ENCODE peak calls at places on chromosomes 16 and 17, in six cellular contexts. One of them, this sample, is unnamed.

GRCh38 chr16:27005386-27005785 is 61.3 kb upstream of the C16orf82 start:
- DNase-seq in mesendoderm: no peak
- DNase-seq in H1: no peak
- DNase-seq in IMR-90: no peak
- DNase-seq in neuronal stem cell: no peak
- DNase-seq in mesenchymal stem cell: no peak
- DNase-seq in this sample: no peak

GRCh38 chr16:10385725-10386516 is at the start of gene ATF7IP2:
- DNase-seq in mesendoderm: peak; percentile 98
- DNase-seq in H1: peak; percentile 89
- DNase-seq in IMR-90: peak; percentile 77
- DNase-seq in neuronal stem cell: peak; percentile 71
- DNase-seq in mesenchymal stem cell: peak; percentile 92
- DNase-seq in this sample: peak; percentile 98

GRCh38 chr17:35467824-35468223 is 19.3 kb upstream of the SLFN13 start:
- DNase-seq in mesendoderm: no peak
- DNase-seq in H1: no peak
- DNase-seq in IMR-90: no peak
- DNase-seq in neuronal stem cell: no peak
- DNase-seq in mesenchymal stem cell: no peak
- DNase-seq in this sample: no peak

GRCh38 chr17:78049609-78050008 is 78.9 kb downstream of the TMC6 start:
- DNase-seq in mesendoderm: no peak
- DNase-seq in H1: no peak
- DNase-seq in IMR-90: no peak
- DNase-seq in neuronal stem cell: no peak
- DNase-seq in mesenchymal stem cell: no peak
- DNase-seq in this sample: no peak

GRCh38 chr16:65122974-65123845 is 1.3 kb upstream of the CDH11 start:
- DNase-seq in mesendoderm: peak; percentile 40
- DNase-seq in H1: no peak
- DNase-seq in IMR-90: peak; percentile 63
- DNase-seq in neuronal stem cell: peak; percentile 51
- DNase-seq in mesenchymal stem cell: peak; percentile 79
- DNase-seq in this sample: peak; percentile 35

GRCh38 chr16:4057439-4057877 is 58.8 kb downstream of the ADCY9 start:
- DNase-seq in mesendoderm: no peak
- DNase-seq in H1: no peak
- DNase-seq in IMR-90: no peak
- DNase-seq in neuronal stem cell: no peak
- DNase-seq in mesenchymal stem cell: no peak
- DNase-seq in this sample: no peak

GRCh38 chr16:30414159-30414558 is 6.8 kb downstream of the ZNF771 start:
- DNase-seq in mesendoderm: no peak
- DNase-seq in H1: no peak
- DNase-seq in IMR-90: no peak
- DNase-seq in neuronal stem cell: no peak
- DNase-seq in mesenchymal stem cell: no peak
- DNase-seq in this sample: no peak

GRCh38 chr17:76000016-76000754 is 470 bp upstream of the CDK3 start:
- DNase-seq in mesendoderm: peak; percentile 85
- DNase-seq in H1: peak; percentile 62
- DNase-seq in IMR-90: peak; percentile 16
- DNase-seq in neuronal stem cell: peak; percentile 49
- DNase-seq in mesenchymal stem cell: peak; percentile 34
- DNase-seq in this sample: peak; percentile 93

GRCh38 chr16:79253100-79253631 is 347.4 kb downstream of the MAF start:
- DNase-seq in mesendoderm: no peak
- DNase-seq in H1: no peak
- DNase-seq in IMR-90: no peak
- DNase-seq in neuronal stem cell: no peak
- DNase-seq in mesenchymal stem cell: no peak
- DNase-seq in this sample: no peak

GRCh38 chr16:77888786-77889185 is 100.4 kb downstream of the VAT1L start:
- DNase-seq in mesendoderm: no peak
- DNase-seq in H1: no peak
- DNase-seq in IMR-90: peak; percentile 45
- DNase-seq in neuronal stem cell: no peak
- DNase-seq in mesenchymal stem cell: no peak
- DNase-seq in this sample: no peak

GRCh38 chr16:78192734-78193133 is 93.3 kb downstream of the WWOX start:
- DNase-seq in mesendoderm: no peak
- DNase-seq in H1: no peak
- DNase-seq in IMR-90: no peak
- DNase-seq in neuronal stem cell: no peak
- DNase-seq in mesenchymal stem cell: no peak
- DNase-seq in this sample: no peak

GRCh38 chr17:41773190-41773588 is 13.3 kb downstream of the JUP start:
- DNase-seq in mesendoderm: peak; percentile 82
- DNase-seq in H1: no peak
- DNase-seq in IMR-90: peak; percentile 91
- DNase-seq in neuronal stem cell: no peak
- DNase-seq in mesenchymal stem cell: peak; percentile 95
- DNase-seq in this sample: peak; percentile 80

GRCh38 chr17:44496815-44497214 is 6.4 kb downstream of the GPATCH8 start:
- DNase-seq in mesendoderm: no peak
- DNase-seq in H1: no peak
- DNase-seq in IMR-90: no peak
- DNase-seq in neuronal stem cell: no peak
- DNase-seq in mesenchymal stem cell: no peak
- DNase-seq in this sample: no peak

GRCh38 chr17:6435968-6436367 is 1.0 kb upstream of the AIPL1 start:
- DNase-seq in mesendoderm: peak; percentile 79
- DNase-seq in H1: no peak
- DNase-seq in IMR-90: peak; percentile 61
- DNase-seq in neuronal stem cell: peak; percentile 64
- DNase-seq in mesenchymal stem cell: peak; percentile 67
- DNase-seq in this sample: peak; percentile 92

GRCh38 chr17:83079766-83080616 is 582 bp downstream of the METRNL start:
- DNase-seq in mesendoderm: no peak
- DNase-seq in H1: no peak
- DNase-seq in IMR-90: no peak
- DNase-seq in neuronal stem cell: no peak
- DNase-seq in mesenchymal stem cell: no peak
- DNase-seq in this sample: no peak

GRCh38 chr17:11823862-11824261 is 173.4 kb downstream of the ZNF18 start:
- DNase-seq in mesendoderm: no peak
- DNase-seq in H1: no peak
- DNase-seq in IMR-90: no peak
- DNase-seq in neuronal stem cell: no peak
- DNase-seq in mesenchymal stem cell: no peak
- DNase-seq in this sample: no peak

GRCh38 chr16:53034306-53034705 is 18.4 kb downstream of the CHD9NB start:
- DNase-seq in mesendoderm: no peak
- DNase-seq in H1: no peak
- DNase-seq in IMR-90: peak; percentile 52
- DNase-seq in neuronal stem cell: no peak
- DNase-seq in mesenchymal stem cell: no peak
- DNase-seq in this sample: no peak

GRCh38 chr17:40021471-40021961 is 6.3 kb downstream of the CSF3 start:
- DNase-seq in mesendoderm: no peak
- DNase-seq in H1: no peak
- DNase-seq in IMR-90: peak; percentile 61
- DNase-seq in neuronal stem cell: no peak
- DNase-seq in mesenchymal stem cell: peak; percentile 55
- DNase-seq in this sample: no peak

GRCh38 chr17:72705905-72706395 is 386.5 kb downstream of the SLC39A11 start:
- DNase-seq in mesendoderm: no peak
- DNase-seq in H1: no peak
- DNase-seq in IMR-90: no peak
- DNase-seq in neuronal stem cell: no peak
- DNase-seq in mesenchymal stem cell: no peak
- DNase-seq in this sample: no peak

GRCh38 chr16:54355251-54355650 is 68.7 kb upstream of the IRX3 start:
- DNase-seq in mesendoderm: no peak
- DNase-seq in H1: no peak
- DNase-seq in IMR-90: peak; percentile 13
- DNase-seq in neuronal stem cell: no peak
- DNase-seq in mesenchymal stem cell: peak; percentile 34
- DNase-seq in this sample: no peak

GRCh38 chr17:7207120-7208001 is 12.3 kb downstream of the DLG4 start:
- DNase-seq in mesendoderm: no peak
- DNase-seq in H1: no peak
- DNase-seq in IMR-90: peak; percentile 33
- DNase-seq in neuronal stem cell: no peak
- DNase-seq in mesenchymal stem cell: no peak
- DNase-seq in this sample: peak; percentile 36

GRCh38 chr16:80936410-80936809 is 70.3 kb downstream of the CMC2 start:
- DNase-seq in mesendoderm: no peak
- DNase-seq in H1: no peak
- DNase-seq in IMR-90: peak; percentile 16
- DNase-seq in neuronal stem cell: no peak
- DNase-seq in mesenchymal stem cell: no peak
- DNase-seq in this sample: no peak

GRCh38 chr16:78878570-78878969 is 722.0 kb downstream of the MAF start:
- DNase-seq in mesendoderm: no peak
- DNase-seq in H1: no peak
- DNase-seq in IMR-90: no peak
- DNase-seq in neuronal stem cell: no peak
- DNase-seq in mesenchymal stem cell: no peak
- DNase-seq in this sample: no peak

GRCh38 chr16:27967169-27967568 is 96.3 kb downstream of the GSG1L start:
- DNase-seq in mesendoderm: no peak
- DNase-seq in H1: no peak
- DNase-seq in IMR-90: no peak
- DNase-seq in neuronal stem cell: no peak
- DNase-seq in mesenchymal stem cell: no peak
- DNase-seq in this sample: no peak

GRCh38 chr17:33243732-33244131 is 49.4 kb downstream of the ASIC2 start:
- DNase-seq in mesendoderm: peak; percentile 16
- DNase-seq in H1: no peak
- DNase-seq in IMR-90: no peak
- DNase-seq in neuronal stem cell: no peak
- DNase-seq in mesenchymal stem cell: no peak
- DNase-seq in this sample: no peak

GRCh38 chr16:57600048-57600835 is 28.2 kb upstream of the ADGRG1 start:
- DNase-seq in mesendoderm: peak; percentile 80
- DNase-seq in H1: peak; percentile 59
- DNase-seq in IMR-90: peak; percentile 32
- DNase-seq in neuronal stem cell: peak; percentile 52
- DNase-seq in mesenchymal stem cell: peak; percentile 23
- DNase-seq in this sample: peak; percentile 91

GRCh38 chr16:17555176-17555575 is 84.4 kb upstream of the XYLT1 start:
- DNase-seq in mesendoderm: no peak
- DNase-seq in H1: no peak
- DNase-seq in IMR-90: peak; percentile 83
- DNase-seq in neuronal stem cell: no peak
- DNase-seq in mesenchymal stem cell: no peak
- DNase-seq in this sample: no peak

GRCh38 chr16:49023095-49023494 is 258.5 kb downstream of the CBLN1 start:
- DNase-seq in mesendoderm: no peak
- DNase-seq in H1: no peak
- DNase-seq in IMR-90: peak; percentile 39
- DNase-seq in neuronal stem cell: no peak
- DNase-seq in mesenchymal stem cell: no peak
- DNase-seq in this sample: no peak

DNA sequence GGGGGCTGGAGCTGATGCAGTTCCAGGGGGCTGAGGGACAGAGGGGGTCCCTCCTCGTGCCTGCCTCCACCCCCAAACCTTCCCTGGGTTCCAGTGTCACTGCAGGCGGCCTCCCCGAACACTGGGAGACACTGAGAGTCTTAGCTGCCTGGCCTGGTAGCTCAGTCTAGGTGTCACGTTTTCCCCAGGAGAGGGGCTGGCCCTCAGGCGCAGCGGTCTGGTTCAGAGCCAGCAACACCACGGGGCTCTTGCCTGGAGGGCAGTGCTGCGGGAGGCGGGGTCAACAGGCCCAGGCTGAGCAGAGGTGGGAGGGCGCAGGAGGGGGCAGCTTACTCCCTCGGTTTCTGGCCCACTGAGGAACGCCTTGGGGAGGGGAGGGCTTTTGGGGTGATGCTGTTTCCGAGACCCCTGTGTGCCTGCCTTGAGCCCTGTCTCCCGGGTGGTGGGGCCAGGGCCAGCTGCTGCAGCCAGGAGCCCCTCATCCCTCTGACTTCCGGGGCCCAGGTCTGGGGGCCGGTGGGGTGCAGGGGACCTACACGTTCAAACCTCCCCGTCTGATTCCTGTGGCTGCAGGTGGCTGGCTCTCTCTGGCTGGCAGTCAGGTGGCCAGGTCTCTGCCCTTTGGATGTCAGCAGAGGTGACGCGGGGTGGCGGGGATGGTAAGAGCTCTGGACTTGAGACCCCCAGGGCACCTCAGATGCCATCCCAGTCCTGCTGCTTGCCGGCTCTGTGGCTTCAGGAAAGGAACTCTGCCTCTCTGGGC is 89.3 kb upstream of the GSE1 start:
- DNase-seq in mesendoderm: peak; percentile 88
- DNase-seq in H1: peak; percentile 23
- DNase-seq in IMR-90: peak; percentile 45
- DNase-seq in neuronal stem cell: no peak
- DNase-seq in mesenchymal stem cell: peak; percentile 66
- DNase-seq in this sample: peak; percentile 79
- H3K4me1 ChIP-seq in mesendoderm: peaks cover 5% of the 10 kb centered on the region
- H3K4me1 ChIP-seq in H1: peaks cover 18% of the 10 kb centered on the region
- H3K4me1 ChIP-seq in IMR-90: peaks cover 24% of the 10 kb centered on the region
- H3K4me1 ChIP-seq in neuronal stem cell: peaks cover 26% of the 10 kb centered on the region
- H3K4me1 ChIP-seq in mesenchymal stem cell: peaks cover 45% of the 10 kb centered on the region
- H3K4me1 ChIP-seq in this sample: no peaks in the 10 kb centered on the region

DNA sequence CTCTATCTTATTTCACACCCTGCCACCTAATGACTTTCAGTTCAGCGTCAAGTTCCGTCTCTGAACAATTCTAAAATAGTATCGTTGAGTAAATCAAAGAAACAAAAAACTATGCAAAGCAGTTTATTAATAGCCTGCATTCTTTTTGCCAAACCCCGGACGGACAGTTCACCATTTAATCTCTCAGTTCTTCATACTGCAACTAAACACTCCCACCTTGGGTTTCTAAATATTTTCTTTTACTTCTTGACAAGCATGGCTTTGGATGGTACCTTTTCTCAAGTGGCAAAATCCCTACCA is 1.2 kb downstream of the MYH11 start:
- DNase-seq in mesendoderm: no peak
- DNase-seq in H1: no peak
- DNase-seq in IMR-90: no peak
- DNase-seq in neuronal stem cell: no peak
- DNase-seq in mesenchymal stem cell: no peak
- DNase-seq in this sample: no peak
- H2BK15ac ChIP-seq in mesendoderm: no peak overlapping the region
- H2BK15ac ChIP-seq in H1: no peak overlapping the region
- H2BK15ac ChIP-seq in IMR-90: no peak overlapping the region
- H2BK15ac ChIP-seq in neuronal stem cell: no peak overlapping the region
- H2BK15ac ChIP-seq in mesenchymal stem cell: no peak overlapping the region
- H2BK15ac ChIP-seq in this sample: no peak overlapping the region

GRCh38 chr17:27535975-27536374 is 79.7 kb downstream of the KSR1 start:
- DNase-seq in mesendoderm: no peak
- DNase-seq in H1: no peak
- DNase-seq in IMR-90: no peak
- DNase-seq in neuronal stem cell: no peak
- DNase-seq in mesenchymal stem cell: no peak
- DNase-seq in this sample: no peak
- H3K4me1 ChIP-seq in mesendoderm: peaks cover 16% of the 10 kb centered on the region
- H3K4me1 ChIP-seq in H1: peaks cover 1% of the 10 kb centered on the region
- H3K4me1 ChIP-seq in IMR-90: peaks cover 73% of the 10 kb centered on the region
- H3K4me1 ChIP-seq in neuronal stem cell: peaks cover 10% of the 10 kb centered on the region
- H3K4me1 ChIP-seq in mesenchymal stem cell: peaks cover 66% of the 10 kb centered on the region
- H3K4me1 ChIP-seq in this sample: no peaks in the 10 kb centered on the region

DNA sequence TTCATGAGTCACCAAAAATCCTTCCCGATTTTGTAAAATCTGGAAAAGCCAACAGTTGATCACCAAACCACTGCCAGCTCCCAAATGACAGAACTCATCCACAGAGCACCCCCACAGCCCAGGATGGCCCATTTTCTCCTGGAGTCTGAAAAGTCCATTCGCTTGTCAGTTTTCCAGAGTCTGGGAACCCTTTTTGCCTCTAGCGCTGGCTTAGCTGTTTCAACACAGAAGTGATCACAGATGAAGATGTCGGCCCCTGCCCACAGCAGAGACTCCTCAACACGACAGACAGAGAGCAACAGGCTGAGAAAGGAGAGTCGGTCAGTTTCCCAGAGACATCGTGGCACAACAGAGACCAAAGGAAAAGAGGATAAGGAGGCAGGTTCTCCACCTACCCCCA is 66.4 kb downstream of the NXN start:
- DNase-seq in mesendoderm: no peak
- DNase-seq in H1: no peak
- DNase-seq in IMR-90: no peak
- DNase-seq in neuronal stem cell: no peak
- DNase-seq in mesenchymal stem cell: no peak
- DNase-seq in this sample: no peak
- H2BK15ac ChIP-seq in mesendoderm: no peak overlapping the region
- H2BK15ac ChIP-seq in H1: no peak overlapping the region
- H2BK15ac ChIP-seq in IMR-90: no peak overlapping the region
- H2BK15ac ChIP-seq in neuronal stem cell: no peak overlapping the region
- H2BK15ac ChIP-seq in mesenchymal stem cell: no peak overlapping the region
- H2BK15ac ChIP-seq in this sample: no peak overlapping the region